ENCODE peak calls at places on chromosomes 5 and 9, in nine cellular contexts. One of them, this sample, is unnamed.

GRCh38 chr5:139494832-139495231 is 12.3 kb upstream of the STING1 start:
- DNase-seq in stimulated activated CD8-positive, alpha-beta memory T cell treated with anti-CD3 and anti-CD28 coated beads, Interleukin-2, amount 100 ng/mL, for 1 hour: no peak
- DNase-seq in iris pigment epithelial cell: peak; percentile 69
- DNase-seq in SHP77: no peak
- DNase-seq in GM03348: no peak
- DNase-seq in IMR-90: peak; percentile 58
- DNase-seq in GM13977: no peak
- DNase-seq in activated naive CD4-positive, alpha-beta T cell: no peak
- DNase-seq in T-helper 2 cell: no peak
- DNase-seq in this sample: no peak

GRCh38 chr5:119316116-119316515 is 39.7 kb upstream of the TNFAIP8 start:
- DNase-seq in GM03348: no peak
- DNase-seq in activated naive CD4-positive, alpha-beta T cell: no peak
- DNase-seq in T-helper 2 cell: no peak
- DNase-seq in GM13977: no peak
- DNase-seq in iris pigment epithelial cell: no peak
- DNase-seq in SHP77: no peak
- DNase-seq in IMR-90: no peak
- DNase-seq in stimulated activated CD8-positive, alpha-beta memory T cell treated with anti-CD3 and anti-CD28 coated beads, Interleukin-2, amount 100 ng/mL, for 1 hour: no peak
- DNase-seq in this sample: no peak

GRCh38 chr5:79971156-79971555 is 19.9 kb downstream of the MTX3 start:
- DNase-seq in stimulated activated CD8-positive, alpha-beta memory T cell treated with anti-CD3 and anti-CD28 coated beads, Interleukin-2, amount 100 ng/mL, for 1 hour: no peak
- DNase-seq in GM03348: peak; percentile 61
- DNase-seq in activated naive CD4-positive, alpha-beta T cell: no peak
- DNase-seq in T-helper 2 cell: no peak
- DNase-seq in IMR-90: peak; percentile 88
- DNase-seq in SHP77: no peak
- DNase-seq in GM13977: no peak
- DNase-seq in iris pigment epithelial cell: peak; percentile 72
- DNase-seq in this sample: no peak

GRCh38 chr9:33473216-33473615 is 508 bp downstream of the NOL6 start:
- DNase-seq in GM03348: peak; percentile 20
- DNase-seq in stimulated activated CD8-positive, alpha-beta memory T cell treated with anti-CD3 and anti-CD28 coated beads, Interleukin-2, amount 100 ng/mL, for 1 hour: no peak
- DNase-seq in IMR-90: no peak
- DNase-seq in GM13977: peak; percentile 5
- DNase-seq in SHP77: no peak
- DNase-seq in T-helper 2 cell: no peak
- DNase-seq in iris pigment epithelial cell: no peak
- DNase-seq in activated naive CD4-positive, alpha-beta T cell: no peak
- DNase-seq in this sample: no peak

GRCh38 chr5:95591490-95591901 is 28.4 kb upstream of the GPR150 start:
- DNase-seq in GM03348: peak; percentile 54
- DNase-seq in activated naive CD4-positive, alpha-beta T cell: no peak
- DNase-seq in IMR-90: peak; percentile 91
- DNase-seq in T-helper 2 cell: no peak
- DNase-seq in GM13977: peak; percentile 31
- DNase-seq in stimulated activated CD8-positive, alpha-beta memory T cell treated with anti-CD3 and anti-CD28 coated beads, Interleukin-2, amount 100 ng/mL, for 1 hour: no peak
- DNase-seq in SHP77: no peak
- DNase-seq in iris pigment epithelial cell: peak; percentile 97
- DNase-seq in this sample: no peak

GRCh38 chr5:1040571-1040970 is 32.0 kb downstream of the NKD2 start:
- DNase-seq in activated naive CD4-positive, alpha-beta T cell: no peak
- DNase-seq in GM13977: no peak
- DNase-seq in GM03348: no peak
- DNase-seq in SHP77: no peak
- DNase-seq in iris pigment epithelial cell: no peak
- DNase-seq in T-helper 2 cell: no peak
- DNase-seq in IMR-90: no peak
- DNase-seq in stimulated activated CD8-positive, alpha-beta memory T cell treated with anti-CD3 and anti-CD28 coated beads, Interleukin-2, amount 100 ng/mL, for 1 hour: no peak
- DNase-seq in this sample: no peak

GRCh38 chr9:85185486-85186217 is 516.1 kb downstream of the NTRK2 start:
- DNase-seq in activated naive CD4-positive, alpha-beta T cell: no peak
- DNase-seq in T-helper 2 cell: no peak
- DNase-seq in GM13977: no peak
- DNase-seq in iris pigment epithelial cell: no peak
- DNase-seq in IMR-90: no peak
- DNase-seq in stimulated activated CD8-positive, alpha-beta memory T cell treated with anti-CD3 and anti-CD28 coated beads, Interleukin-2, amount 100 ng/mL, for 1 hour: no peak
- DNase-seq in SHP77: no peak
- DNase-seq in GM03348: no peak
- DNase-seq in this sample: no peak

GRCh38 chr5:113232667-113233066 is 202.1 kb downstream of the TSSK1B start:
- DNase-seq in activated naive CD4-positive, alpha-beta T cell: no peak
- DNase-seq in T-helper 2 cell: no peak
- DNase-seq in IMR-90: no peak
- DNase-seq in GM03348: no peak
- DNase-seq in iris pigment epithelial cell: peak; percentile 38
- DNase-seq in GM13977: no peak
- DNase-seq in stimulated activated CD8-positive, alpha-beta memory T cell treated with anti-CD3 and anti-CD28 coated beads, Interleukin-2, amount 100 ng/mL, for 1 hour: no peak
- DNase-seq in SHP77: no peak
- DNase-seq in this sample: no peak

GRCh38 chr9:116870566-116870965 is 183.5 kb downstream of the TRIM32 start:
- DNase-seq in IMR-90: no peak
- DNase-seq in T-helper 2 cell: no peak
- DNase-seq in GM13977: no peak
- DNase-seq in SHP77: no peak
- DNase-seq in activated naive CD4-positive, alpha-beta T cell: no peak
- DNase-seq in GM03348: no peak
- DNase-seq in iris pigment epithelial cell: no peak
- DNase-seq in stimulated activated CD8-positive, alpha-beta memory T cell treated with anti-CD3 and anti-CD28 coated beads, Interleukin-2, amount 100 ng/mL, for 1 hour: no peak
- DNase-seq in this sample: no peak

GRCh38 chr9:108534741-108535140 is 321.0 kb downstream of the ACTL7B start:
- DNase-seq in T-helper 2 cell: no peak
- DNase-seq in SHP77: no peak
- DNase-seq in IMR-90: peak; percentile 88
- DNase-seq in iris pigment epithelial cell: peak; percentile 83
- DNase-seq in stimulated activated CD8-positive, alpha-beta memory T cell treated with anti-CD3 and anti-CD28 coated beads, Interleukin-2, amount 100 ng/mL, for 1 hour: no peak
- DNase-seq in GM13977: no peak
- DNase-seq in activated naive CD4-positive, alpha-beta T cell: no peak
- DNase-seq in GM03348: peak; percentile 78
- DNase-seq in this sample: no peak

GRCh38 chr9:121744002-121744686 is 92.7 kb downstream of the DAB2IP start:
- DNase-seq in iris pigment epithelial cell: peak; percentile 35
- DNase-seq in SHP77: peak; percentile 53
- DNase-seq in T-helper 2 cell: peak; percentile 55
- DNase-seq in stimulated activated CD8-positive, alpha-beta memory T cell treated with anti-CD3 and anti-CD28 coated beads, Interleukin-2, amount 100 ng/mL, for 1 hour: no peak
- DNase-seq in GM03348: peak; percentile 73
- DNase-seq in activated naive CD4-positive, alpha-beta T cell: no peak
- DNase-seq in GM13977: peak; percentile 80
- DNase-seq in IMR-90: peak; percentile 43
- DNase-seq in this sample: no peak

This sample was measured in stimulated activated CD4-positive, alpha-beta T cell treated with anti-CD3 and anti-CD28 coated beads, Interleukin-2, amount 100 ng/mL, for 4 hours.